ENCODE peak calls at places on chromosomes 16 and 17, in six cellular contexts. C, I, J, X, D and S are unnamed samples.

GRCh38 chr17:27947005-27947406 is 53.8 kb upstream of the LYRM9 start:
- DNase-seq in C (no peak), X (no peak), D (no peak), I (no peak), J (no peak), S (no peak)

GRCh38 chr16:56332464-56333079 is 92.8 kb downstream of the AMFR start:
- DNase-seq in D (peak; percentile 74), J (no peak), X (no peak), I (no peak), C (no peak), S (peak; percentile 91)

GRCh38 chr16:57185446-57185944 is 344 bp downstream of the PSME3IP1 start:
- DNase-seq in X (peak; percentile 82), I (no peak), J (no peak), D (peak; percentile 61), C (no peak), S (peak; percentile 53)

GRCh38 chr17:75352079-75352569 is 53.4 kb downstream of the GRB2 start:
- DNase-seq in J (no peak), C (no peak), D (no peak), I (no peak), X (no peak), S (no peak)

GRCh38 chr17:65154770-65155589 is 17.8 kb downstream of the RGS9 start:
- DNase-seq in X (no peak), J (no peak), I (peak; percentile 40), D (peak; percentile 25), C (no peak), S (peak; percentile 34)

GRCh38 chr17:67700037-67700436 is 17.7 kb upstream of the NOL11 start:
- DNase-seq in X (no peak), J (no peak), C (no peak), I (no peak), D (no peak), S (no peak)

GRCh38 chr16:86075839-86076440 is 177.0 kb downstream of the IRF8 start:
- DNase-seq in X (no peak), J (no peak), D (no peak), C (no peak), I (no peak), S (no peak)

GRCh38 chr17:82684207-82684903 is 14.1 kb downstream of the RAB40B start:
- DNase-seq in J (no peak), D (no peak), X (no peak), C (no peak), I (no peak), S (no peak)

GRCh38 chr16:73064227-73064995 is 16.5 kb upstream of the ZFHX3 start:
- DNase-seq in J (no peak), D (peak; percentile 71), I (no peak), C (no peak), X (peak; percentile 85), S (peak; percentile 86)

GRCh38 chr17:31472137-31472536 is 80.7 kb downstream of the RAB11FIP4 start:
- DNase-seq in I (no peak), X (no peak), C (no peak), J (no peak), D (no peak), S (no peak)

GRCh38 chr16:74871608-74872007 is 97.0 kb upstream of the FA2H start:
- DNase-seq in J (no peak), I (no peak), D (no peak), X (no peak), C (no peak), S (no peak)

GRCh38 chr16:578870-579405 is 9.2 kb downstream of the PIGQ start:
- DNase-seq in X (no peak), C (no peak), J (no peak), D (peak; percentile 76), I (peak; percentile 66), S (peak; percentile 72)

GRCh38 chr16:22402191-22402590 is 27.8 kb upstream of the CDR2 start:
- DNase-seq in X (no peak), J (no peak), C (no peak), I (no peak), D (no peak), S (peak; percentile 31)

GRCh38 chr16:30049871-30050270 is 15.7 kb upstream of the ALDOA start:
- DNase-seq in D (no peak), X (no peak), I (no peak), C (no peak), J (no peak), S (no peak)